ENCODE peak calls at places on chromosomes 13 and 19, in four cellular contexts. Q, T, E and F are unnamed samples.

GRCh38 chr13:46134961-46135522 is 30.2 kb upstream of the CPB2 start:
- DNase-seq in Q (peak), T (no peak), E (peak), F (peak)

GRCh38 chr19:21328885-21329605 is at the start of gene ZNF708:
- DNase-seq in Q (peak), T (peak), E (peak), F (peak)

GRCh38 chr19:10848208-10848843 is at the start of gene C19orf38:
- DNase-seq in Q (no peak), T (no peak), E (no peak), F (no peak)

GRCh38 chr19:46201413-46202310 is 27.9 kb upstream of the IGFL1 start:
- DNase-seq in Q (no peak), T (no peak), E (no peak), F (no peak)

GRCh38 chr13:73851104-73851503 is 283.1 kb downstream of the KLF12 start:
- DNase-seq in Q (peak), T (no peak), E (no peak), F (no peak)

GRCh38 chr19:15200575-15201364 is at the start of gene NOTCH3:
- DNase-seq in Q (no peak), T (no peak), E (peak), F (peak)

GRCh38 chr13:51811920-51812328 is 8.0 kb upstream of the DHRS12 start:
- DNase-seq in Q (no peak), T (no peak), E (no peak), F (no peak)

GRCh38 chr13:112874751-112875300 is 94.2 kb upstream of the MCF2L start:
- DNase-seq in Q (no peak), T (no peak), E (no peak), F (no peak)

GRCh38 chr13:98438246-98439135 is 138.4 kb downstream of the STK24 start:
- DNase-seq in Q (no peak), T (no peak), E (no peak), F (no peak)

GRCh38 chr19:28345811-28346210 is 867.1 kb downstream of the UQCRFS1 start:
- DNase-seq in Q (no peak), T (no peak), E (no peak), F (no peak)

GRCh38 chr19:28341810-28342350 is 871.1 kb downstream of the UQCRFS1 start:
- DNase-seq in Q (no peak), T (no peak), E (no peak), F (no peak)
- H3K56ac ChIP-seq in Q (no peak), T (no peak), E (no peak), F (no peak)

GRCh38 chr13:95253033-95253432 is 48.2 kb downstream of the ABCC4 start:
- DNase-seq in Q (no peak), T (no peak), E (no peak), F (no peak)

GRCh38 chr13:95251641-95252040 is 49.6 kb downstream of the ABCC4 start:
- DNase-seq in Q (no peak), T (no peak), E (no peak), F (no peak)

GRCh38 chr13:95256086-95256485 is 45.2 kb downstream of the ABCC4 start:
- DNase-seq in Q (peak), T (no peak), E (no peak), F (peak)

GRCh38 chr13:95255072-95255732 is 46.0 kb downstream of the ABCC4 start:
- DNase-seq in Q (no peak), T (no peak), E (no peak), F (no peak)

GRCh38 chr13:95254341-95254740 is 46.9 kb downstream of the ABCC4 start:
- DNase-seq in Q (peak), T (no peak), E (no peak), F (peak)
- H3K56ac ChIP-seq in Q (no peak), T (no peak), E (no peak), F (no peak)

DNA sequence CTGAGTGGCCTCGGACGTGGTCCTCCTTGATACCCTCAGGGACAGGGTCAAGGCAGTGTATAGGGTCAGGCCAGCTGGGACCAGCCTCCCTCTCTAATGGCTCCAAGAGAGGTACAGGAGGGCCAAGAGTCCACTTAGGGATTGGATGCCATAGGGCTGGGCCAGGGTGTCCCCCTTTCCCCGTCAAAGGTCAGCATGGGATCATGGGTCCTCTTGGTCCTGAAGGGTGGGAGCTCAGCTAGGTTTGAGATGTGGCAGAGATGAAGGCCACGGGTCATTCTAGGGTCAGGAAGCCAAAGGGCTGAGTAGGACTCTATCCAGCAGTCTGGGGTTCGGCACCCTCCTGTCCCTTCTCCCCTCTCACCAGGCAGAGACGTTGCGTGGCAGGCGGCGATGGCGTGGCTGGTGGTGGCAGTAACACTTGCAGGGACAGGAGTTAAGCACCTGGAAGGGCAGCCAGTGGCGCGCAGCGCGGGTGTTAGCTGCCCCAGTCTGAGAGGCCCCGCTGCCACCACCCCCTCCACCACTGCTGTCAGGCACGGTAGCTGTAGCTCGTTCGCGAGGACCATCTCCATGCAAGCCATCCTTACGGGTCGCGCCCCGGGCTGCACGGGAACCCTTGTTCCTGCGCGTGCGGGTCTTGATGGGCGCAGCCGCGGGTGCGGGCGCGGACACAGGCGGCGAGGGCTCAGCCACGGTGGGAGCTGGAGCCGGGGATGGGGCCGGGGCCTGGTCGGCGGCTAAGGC is 2.6 kb downstream of the GGN start:
- DNase-seq in Q (no peak), T (no peak), E (peak), F (no peak)
- H3K56ac ChIP-seq in Q (no peak), T (no peak), E (no peak), F (no peak)

DNA sequence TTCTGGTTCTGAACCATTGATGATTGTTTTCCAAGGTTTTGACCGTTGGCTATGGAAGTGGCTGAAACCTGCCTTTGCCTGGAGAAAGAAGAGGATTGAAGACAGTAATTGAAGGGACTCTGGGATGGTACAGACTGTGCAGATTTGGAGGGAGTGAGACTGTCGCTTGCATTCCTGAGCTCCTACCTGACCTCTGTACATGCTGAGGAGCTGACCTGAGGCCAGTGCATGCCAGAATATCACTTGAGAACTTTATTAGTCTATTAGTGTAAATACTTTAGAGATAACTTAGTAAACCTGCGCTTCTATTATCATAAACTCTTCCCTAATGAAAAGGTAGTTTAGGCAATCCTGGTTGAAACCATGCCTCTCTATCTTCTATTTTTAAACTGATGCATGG is 276.3 kb downstream of the IRS2 start:
- DNase-seq in Q (no peak), T (no peak), E (no peak), F (no peak)
- H3K56ac ChIP-seq in Q (no peak), T (no peak), E (no peak), F (no peak)

GRCh38 chr19:35389192-35389861 is 18.5 kb downstream of the GPR42 start:
- DNase-seq in Q (no peak), T (no peak), E (no peak), F (no peak)
- H3K56ac ChIP-seq in Q (no peak), T (no peak), E (no peak), F (no peak)

GRCh38 chr19:47725759-47726401 is 12.7 kb downstream of the EHD2 start:
- DNase-seq in Q (no peak), T (no peak), E (no peak), F (no peak)
- H3K56ac ChIP-seq in Q (peak), T (no peak), E (no peak), F (no peak)

DNA sequence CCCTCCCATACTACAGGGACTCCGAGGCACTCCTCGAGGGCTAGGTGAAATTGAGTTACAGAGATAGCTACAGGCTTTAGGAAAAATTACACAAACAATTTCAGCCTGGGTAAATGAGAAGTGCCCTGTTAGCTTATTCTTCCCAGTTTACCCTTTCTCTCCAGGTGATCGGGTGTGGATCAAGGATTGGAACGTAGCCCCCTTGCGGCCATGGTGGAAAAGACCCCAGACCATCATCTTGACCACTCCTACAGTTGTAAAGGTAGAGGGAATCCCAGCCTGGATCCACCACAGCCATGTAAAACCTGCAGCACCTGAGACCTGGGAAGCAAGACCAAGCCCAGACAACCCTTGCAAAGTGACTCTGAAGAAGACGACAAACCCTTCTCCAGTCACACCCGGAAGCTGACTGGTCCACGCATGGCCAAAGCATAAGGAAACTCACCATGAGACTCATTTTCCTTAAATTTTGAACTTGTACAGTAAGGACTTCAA is 600.6 kb downstream of the UQCRFS1 start:
- DNase-seq in Q (no peak), T (no peak), E (no peak), F (peak)
- H3K56ac ChIP-seq in Q (no peak), T (no peak), E (no peak), F (no peak)

DNA sequence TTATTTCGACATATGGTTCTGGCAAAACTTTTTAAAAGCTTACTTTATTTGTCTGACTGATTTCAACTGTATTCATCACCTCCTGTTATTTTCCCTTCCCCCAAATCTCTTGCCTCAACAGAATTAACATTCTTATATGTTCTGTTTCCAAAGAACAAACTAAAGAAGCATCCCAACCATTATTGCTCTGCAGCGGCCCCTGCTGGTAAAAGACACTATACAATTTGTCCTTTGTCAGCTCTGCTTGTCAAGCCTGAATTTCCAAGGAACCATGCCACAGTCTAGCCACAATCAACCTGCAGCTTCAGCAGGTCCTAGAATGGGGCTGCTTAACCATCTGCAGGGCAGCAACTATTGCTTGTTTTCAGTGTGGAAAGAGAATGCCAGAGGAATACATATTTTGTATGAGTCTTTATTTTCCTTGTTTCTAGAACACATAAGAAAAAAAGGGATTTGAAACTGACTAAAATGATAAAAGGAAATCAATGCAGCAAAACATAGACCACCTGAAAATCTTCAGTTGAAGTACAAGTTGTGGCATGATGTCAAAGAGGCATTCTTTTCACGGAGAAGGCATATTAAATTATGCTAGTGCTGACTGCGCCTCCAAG is 845.3 kb downstream of the DIAPH3 start:
- DNase-seq in Q (peak), T (peak), E (peak), F (peak)
- H3K56ac ChIP-seq in Q (no peak), T (no peak), E (no peak), F (no peak)

GRCh38 chr19:12229990-12230389 is 64.7 kb downstream of the ZNF44 start:
- DNase-seq in Q (no peak), T (no peak), E (no peak), F (no peak)
- H3K56ac ChIP-seq in Q (no peak), T (no peak), E (no peak), F (no peak)

DNA sequence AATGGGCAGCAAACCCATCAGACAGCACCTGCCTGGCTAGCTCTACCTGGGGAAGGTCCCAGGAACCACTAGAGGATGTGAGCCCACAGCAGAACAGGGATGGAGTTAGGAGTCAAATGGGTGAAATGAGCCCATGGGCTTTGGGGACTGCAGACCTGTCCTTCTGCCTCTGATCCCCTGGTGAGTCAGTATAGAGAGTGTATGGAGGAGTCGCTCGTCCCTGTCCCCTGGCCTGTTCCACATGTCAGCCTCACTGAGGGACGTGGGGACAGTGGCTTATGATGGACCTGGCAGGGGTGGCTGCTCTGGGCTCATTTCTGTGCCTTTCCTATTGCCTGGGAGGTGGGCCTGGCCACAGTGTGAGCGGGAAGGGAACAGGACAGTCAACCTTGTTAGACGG is 4.0 kb downstream of the CEACAM1 start:
- DNase-seq in Q (no peak), T (no peak), E (no peak), F (no peak)
- H3K56ac ChIP-seq in Q (no peak), T (no peak), E (no peak), F (no peak)